ENCODE peak calls at places on chromosomes 1 and 21, in ten cellular contexts. M, Q, O, V, G, L, J, N, Z and A are unnamed samples.

GRCh38 chr1:220690140-220691038 is at the start of gene C1orf115:
- DNase-seq in M (peak), Q (peak), O (peak), V (peak), G (peak), L (peak), J (peak), N (peak), Z (peak), A (peak)

GRCh38 chr1:10760566-10761502 is 35.6 kb downstream of the CASZ1 start:
- DNase-seq in M (no peak), Q (no peak), O (no peak), V (no peak), G (no peak), L (no peak), J (no peak), N (no peak), Z (no peak), A (no peak)

GRCh38 chr1:162284206-162284955 is 92.3 kb downstream of the SPATA46 start:
- DNase-seq in M (no peak), Q (no peak), O (no peak), V (no peak), G (no peak), L (no peak), J (no peak), N (no peak), Z (no peak), A (no peak)

GRCh38 chr1:157158967-157159366 is 20.8 kb upstream of the ETV3 start:
- DNase-seq in M (no peak), Q (no peak), O (no peak), V (no peak), G (no peak), L (no peak), J (no peak), N (no peak), Z (no peak), A (no peak)

GRCh38 chr1:236175642-236176336 is 33.5 kb downstream of the GPR137B start:
- DNase-seq in M (no peak), Q (no peak), O (no peak), V (no peak), G (no peak), L (no peak), J (no peak), N (no peak), Z (no peak), A (no peak)

GRCh38 chr1:150259217-150259616 is 1.6 kb downstream of the CA14 start:
- DNase-seq in M (no peak), Q (no peak), O (no peak), V (no peak), G (no peak), L (no peak), J (no peak), N (no peak), Z (no peak), A (no peak)

GRCh38 chr1:93275634-93276295 is 69.9 kb upstream of the DR1 start:
- DNase-seq in M (no peak), Q (no peak), O (no peak), V (no peak), G (no peak), L (no peak), J (no peak), N (no peak), Z (no peak), A (no peak)

GRCh38 chr1:180198186-180198585 is 31.9 kb upstream of the LHX4 start:
- DNase-seq in M (no peak), Q (no peak), O (no peak), V (no peak), G (no peak), L (no peak), J (no peak), N (no peak), Z (peak), A (no peak)

GRCh38 chr1:26164036-26164927 is 4.5 kb downstream of the C1orf232 start:
- DNase-seq in M (peak), Q (no peak), O (peak), V (peak), G (peak), L (peak), J (peak), N (peak), Z (peak), A (no peak)

GRCh38 chr1:201270616-201271390 is 12.5 kb upstream of the PKP1 start:
- DNase-seq in M (no peak), Q (no peak), O (no peak), V (no peak), G (no peak), L (no peak), J (no peak), N (no peak), Z (no peak), A (no peak)

GRCh38 chr1:53614231-53615021 is 124.5 kb downstream of the GLIS1 start:
- DNase-seq in M (no peak), Q (no peak), O (no peak), V (no peak), G (no peak), L (no peak), J (no peak), N (no peak), Z (no peak), A (no peak)

GRCh38 chr21:38429011-38429410 is 69.3 kb downstream of the ERG start:
- DNase-seq in M (no peak), Q (no peak), O (no peak), V (no peak), G (no peak), L (no peak), J (no peak), N (no peak), Z (no peak), A (no peak)

GRCh38 chr21:44901391-44902074 is 19.2 kb downstream of the ITGB2 start:
- DNase-seq in M (no peak), Q (no peak), O (no peak), V (no peak), G (no peak), L (no peak), J (no peak), N (no peak), Z (peak), A (no peak)

GRCh38 chr1:171160181-171160580 is 24.9 kb upstream of the FMO2 start:
- DNase-seq in M (no peak), Q (no peak), O (no peak), V (no peak), G (no peak), L (no peak), J (no peak), N (no peak), Z (no peak), A (no peak)